ENCODE peak calls at places on chromosomes 3 and 15, in ten cellular contexts. One of them, this sample, is unnamed.

GRCh38 chr15:44796508-44796907 is 60.2 kb downstream of the TRIM69 start:
- DNase-seq in endothelial cell of umbilical vein: no peak
- DNase-seq in heart left ventricle: no peak
- DNase-seq in A549: no peak
- DNase-seq in testis: no peak
- DNase-seq in CD8-positive, alpha-beta memory T cell: no peak
- DNase-seq in CD4-positive, CD25-positive, alpha-beta regulatory T cell: no peak
- DNase-seq in cardiac muscle cell: no peak
- DNase-seq in gastrocnemius medialis: no peak
- DNase-seq in adrenal gland: no peak
- DNase-seq in this sample: no peak

GRCh38 chr3:112327371-112327951 is 5.5 kb upstream of the CD200 start:
- DNase-seq in adrenal gland: no peak
- DNase-seq in CD4-positive, CD25-positive, alpha-beta regulatory T cell: no peak
- DNase-seq in heart left ventricle: no peak
- DNase-seq in endothelial cell of umbilical vein: peak; percentile 79
- DNase-seq in CD8-positive, alpha-beta memory T cell: peak; percentile 53
- DNase-seq in testis: no peak
- DNase-seq in A549: peak; percentile 56
- DNase-seq in cardiac muscle cell: peak; percentile 87
- DNase-seq in gastrocnemius medialis: no peak
- DNase-seq in this sample: no peak

GRCh38 chr3:54424283-54424682 is 301.9 kb downstream of the CACNA2D3 start:
- DNase-seq in adrenal gland: no peak
- DNase-seq in endothelial cell of umbilical vein: no peak
- DNase-seq in heart left ventricle: no peak
- DNase-seq in cardiac muscle cell: no peak
- DNase-seq in testis: no peak
- DNase-seq in A549: no peak
- DNase-seq in gastrocnemius medialis: no peak
- DNase-seq in CD4-positive, CD25-positive, alpha-beta regulatory T cell: no peak
- DNase-seq in CD8-positive, alpha-beta memory T cell: no peak
- DNase-seq in this sample: no peak

GRCh38 chr3:142857056-142857455 is 31.8 kb downstream of the PCOLCE2 start:
- DNase-seq in CD4-positive, CD25-positive, alpha-beta regulatory T cell: no peak
- DNase-seq in cardiac muscle cell: no peak
- DNase-seq in CD8-positive, alpha-beta memory T cell: no peak
- DNase-seq in A549: peak; percentile 80
- DNase-seq in gastrocnemius medialis: peak; percentile 41
- DNase-seq in endothelial cell of umbilical vein: no peak
- DNase-seq in adrenal gland: peak; percentile 53
- DNase-seq in testis: peak; percentile 70
- DNase-seq in heart left ventricle: peak; percentile 83
- DNase-seq in this sample: no peak

GRCh38 chr3:105040026-105040622 is 326.6 kb upstream of the ALCAM start:
- DNase-seq in endothelial cell of umbilical vein: peak; percentile 81
- DNase-seq in CD4-positive, CD25-positive, alpha-beta regulatory T cell: no peak
- DNase-seq in adrenal gland: no peak
- DNase-seq in CD8-positive, alpha-beta memory T cell: no peak
- DNase-seq in gastrocnemius medialis: no peak
- DNase-seq in testis: no peak
- DNase-seq in A549: no peak
- DNase-seq in heart left ventricle: no peak
- DNase-seq in cardiac muscle cell: peak; percentile 38
- DNase-seq in this sample: no peak

GRCh38 chr3:196168808-196169391 is 42.3 kb downstream of the ZDHHC19 start:
- DNase-seq in endothelial cell of umbilical vein: no peak
- DNase-seq in testis: no peak
- DNase-seq in cardiac muscle cell: no peak
- DNase-seq in CD8-positive, alpha-beta memory T cell: no peak
- DNase-seq in heart left ventricle: peak; percentile 39
- DNase-seq in adrenal gland: peak; percentile 40
- DNase-seq in CD4-positive, CD25-positive, alpha-beta regulatory T cell: no peak
- DNase-seq in gastrocnemius medialis: no peak
- DNase-seq in A549: no peak
- DNase-seq in this sample: no peak

GRCh38 chr15:98690272-98690671 is 41.9 kb downstream of the IGF1R start:
- DNase-seq in cardiac muscle cell: no peak
- DNase-seq in A549: no peak
- DNase-seq in testis: no peak
- DNase-seq in gastrocnemius medialis: no peak
- DNase-seq in CD8-positive, alpha-beta memory T cell: no peak
- DNase-seq in heart left ventricle: no peak
- DNase-seq in endothelial cell of umbilical vein: no peak
- DNase-seq in CD4-positive, CD25-positive, alpha-beta regulatory T cell: no peak
- DNase-seq in adrenal gland: no peak
- DNase-seq in this sample: no peak

GRCh38 chr3:157888040-157888439 is 218.2 kb downstream of the SHOX2 start:
- DNase-seq in cardiac muscle cell: no peak
- DNase-seq in A549: no peak
- DNase-seq in CD4-positive, CD25-positive, alpha-beta regulatory T cell: no peak
- DNase-seq in gastrocnemius medialis: no peak
- DNase-seq in testis: no peak
- DNase-seq in CD8-positive, alpha-beta memory T cell: no peak
- DNase-seq in adrenal gland: no peak
- DNase-seq in endothelial cell of umbilical vein: no peak
- DNase-seq in heart left ventricle: no peak
- DNase-seq in this sample: no peak

GRCh38 chr3:152696962-152697361 is 138.0 kb upstream of the P2RY1 start:
- DNase-seq in adrenal gland: no peak
- DNase-seq in testis: no peak
- DNase-seq in heart left ventricle: no peak
- DNase-seq in gastrocnemius medialis: no peak
- DNase-seq in endothelial cell of umbilical vein: no peak
- DNase-seq in CD4-positive, CD25-positive, alpha-beta regulatory T cell: no peak
- DNase-seq in CD8-positive, alpha-beta memory T cell: no peak
- DNase-seq in cardiac muscle cell: no peak
- DNase-seq in A549: no peak
- DNase-seq in this sample: no peak

GRCh38 chr3:72082121-72082715 is 297.3 kb upstream of the PROK2 start:
- DNase-seq in CD8-positive, alpha-beta memory T cell: no peak
- DNase-seq in CD4-positive, CD25-positive, alpha-beta regulatory T cell: no peak
- DNase-seq in adrenal gland: peak; percentile 40
- DNase-seq in testis: no peak
- DNase-seq in heart left ventricle: no peak
- DNase-seq in endothelial cell of umbilical vein: peak; percentile 42
- DNase-seq in cardiac muscle cell: peak; percentile 55
- DNase-seq in A549: no peak
- DNase-seq in gastrocnemius medialis: no peak
- DNase-seq in this sample: peak; percentile 38

GRCh38 chr3:72597756-72598195 is 250.5 kb downstream of the SHQ1 start:
- DNase-seq in CD4-positive, CD25-positive, alpha-beta regulatory T cell: no peak
- DNase-seq in testis: peak; percentile 17
- DNase-seq in endothelial cell of umbilical vein: no peak
- DNase-seq in cardiac muscle cell: peak; percentile 14
- DNase-seq in A549: peak; percentile 14
- DNase-seq in adrenal gland: no peak
- DNase-seq in gastrocnemius medialis: no peak
- DNase-seq in heart left ventricle: no peak
- DNase-seq in CD8-positive, alpha-beta memory T cell: no peak
- DNase-seq in this sample: no peak

GRCh38 chr3:40523781-40524180 is 979 bp upstream of the ZNF621 start:
- DNase-seq in gastrocnemius medialis: no peak
- DNase-seq in cardiac muscle cell: no peak
- DNase-seq in A549: peak; percentile 6
- DNase-seq in testis: no peak
- DNase-seq in heart left ventricle: no peak
- DNase-seq in adrenal gland: no peak
- DNase-seq in CD8-positive, alpha-beta memory T cell: no peak
- DNase-seq in CD4-positive, CD25-positive, alpha-beta regulatory T cell: no peak
- DNase-seq in endothelial cell of umbilical vein: peak; percentile 5
- DNase-seq in this sample: no peak

GRCh38 chr3:29279276-29279675 is 1.6 kb upstream of the RBMS3 start:
- DNase-seq in heart left ventricle: no peak
- DNase-seq in gastrocnemius medialis: peak; percentile 10
- DNase-seq in CD4-positive, CD25-positive, alpha-beta regulatory T cell: no peak
- DNase-seq in CD8-positive, alpha-beta memory T cell: no peak
- DNase-seq in A549: no peak
- DNase-seq in cardiac muscle cell: no peak
- DNase-seq in testis: no peak
- DNase-seq in adrenal gland: no peak
- DNase-seq in endothelial cell of umbilical vein: no peak
- DNase-seq in this sample: no peak
- H3K27ac ChIP-seq in heart left ventricle: peak overlapping the region; percentile 92
- H3K27ac ChIP-seq in gastrocnemius medialis: peak overlapping the region; percentile 90
- H3K27ac ChIP-seq in CD4-positive, CD25-positive, alpha-beta regulatory T cell: no peak overlapping the region
- H3K27ac ChIP-seq in CD8-positive, alpha-beta memory T cell: no peak overlapping the region
- H3K27ac ChIP-seq in A549: peak overlapping the region; percentile 19
- H3K27ac ChIP-seq in cardiac muscle cell: no peak overlapping the region
- H3K27ac ChIP-seq in testis: no peak overlapping the region
- H3K27ac ChIP-seq in adrenal gland: no peak overlapping the region
- H3K27ac ChIP-seq in endothelial cell of umbilical vein: no peak overlapping the region
- H3K27ac ChIP-seq in this sample: no peak overlapping the region

GRCh38 chr3:44729384-44729910 is at the start of gene ZNF501:
- DNase-seq in cardiac muscle cell: peak; percentile 97
- DNase-seq in endothelial cell of umbilical vein: peak; percentile 83
- DNase-seq in testis: peak; percentile 98
- DNase-seq in adrenal gland: peak; percentile 87
- DNase-seq in CD4-positive, CD25-positive, alpha-beta regulatory T cell: peak; percentile 72
- DNase-seq in gastrocnemius medialis: peak; percentile 88
- DNase-seq in heart left ventricle: peak; percentile 96
- DNase-seq in CD8-positive, alpha-beta memory T cell: peak; percentile 74
- DNase-seq in A549: no peak
- DNase-seq in this sample: peak; percentile 97
- H3K9me3 ChIP-seq in cardiac muscle cell: no peaks in the 10 kb centered on the region
- H3K9me3 ChIP-seq in endothelial cell of umbilical vein: peaks cover 5% of the 10 kb centered on the region
- H3K9me3 ChIP-seq in testis: no peaks in the 10 kb centered on the region
- H3K9me3 ChIP-seq in adrenal gland: no peaks in the 10 kb centered on the region
- H3K9me3 ChIP-seq in CD4-positive, CD25-positive, alpha-beta regulatory T cell: peaks cover 67% of the 10 kb centered on the region
- H3K9me3 ChIP-seq in gastrocnemius medialis: peaks cover 8% of the 10 kb centered on the region
- H3K9me3 ChIP-seq in heart left ventricle: peaks cover 87% of the 10 kb centered on the region
- H3K9me3 ChIP-seq in CD8-positive, alpha-beta memory T cell: peaks cover 41% of the 10 kb centered on the region
- H3K9me3 ChIP-seq in A549: peaks cover 56% of the 10 kb centered on the region
- H3K9me3 ChIP-seq in this sample: peaks cover 60% of the 10 kb centered on the region

GRCh38 chr15:75158402-75158801 is 43.3 kb upstream of the C15orf39 start:
- DNase-seq in adrenal gland: no peak
- DNase-seq in endothelial cell of umbilical vein: no peak
- DNase-seq in CD8-positive, alpha-beta memory T cell: no peak
- DNase-seq in testis: no peak
- DNase-seq in gastrocnemius medialis: no peak
- DNase-seq in cardiac muscle cell: no peak
- DNase-seq in heart left ventricle: no peak
- DNase-seq in A549: no peak
- DNase-seq in CD4-positive, CD25-positive, alpha-beta regulatory T cell: no peak
- DNase-seq in this sample: no peak

GRCh38 chr15:75153565-75154248 is 48.0 kb upstream of the C15orf39 start:
- DNase-seq in cardiac muscle cell: no peak
- DNase-seq in CD8-positive, alpha-beta memory T cell: no peak
- DNase-seq in testis: no peak
- DNase-seq in heart left ventricle: no peak
- DNase-seq in adrenal gland: no peak
- DNase-seq in A549: no peak
- DNase-seq in endothelial cell of umbilical vein: no peak
- DNase-seq in gastrocnemius medialis: no peak
- DNase-seq in CD4-positive, CD25-positive, alpha-beta regulatory T cell: no peak
- DNase-seq in this sample: no peak

GRCh38 chr15:75159244-75159643 is 42.4 kb upstream of the C15orf39 start:
- DNase-seq in cardiac muscle cell: no peak
- DNase-seq in CD4-positive, CD25-positive, alpha-beta regulatory T cell: no peak
- DNase-seq in CD8-positive, alpha-beta memory T cell: no peak
- DNase-seq in adrenal gland: no peak
- DNase-seq in gastrocnemius medialis: no peak
- DNase-seq in A549: no peak
- DNase-seq in endothelial cell of umbilical vein: no peak
- DNase-seq in testis: no peak
- DNase-seq in heart left ventricle: no peak
- DNase-seq in this sample: no peak

GRCh38 chr15:75154461-75155062 is 47.1 kb upstream of the C15orf39 start:
- DNase-seq in cardiac muscle cell: no peak
- DNase-seq in CD8-positive, alpha-beta memory T cell: no peak
- DNase-seq in adrenal gland: no peak
- DNase-seq in heart left ventricle: no peak
- DNase-seq in A549: no peak
- DNase-seq in CD4-positive, CD25-positive, alpha-beta regulatory T cell: no peak
- DNase-seq in testis: no peak
- DNase-seq in endothelial cell of umbilical vein: no peak
- DNase-seq in gastrocnemius medialis: no peak
- DNase-seq in this sample: no peak

GRCh38 chr15:75156306-75157215 is 45.1 kb upstream of the C15orf39 start:
- DNase-seq in CD8-positive, alpha-beta memory T cell: no peak
- DNase-seq in endothelial cell of umbilical vein: no peak
- DNase-seq in testis: no peak
- DNase-seq in adrenal gland: no peak
- DNase-seq in cardiac muscle cell: no peak
- DNase-seq in heart left ventricle: no peak
- DNase-seq in gastrocnemius medialis: no peak
- DNase-seq in CD4-positive, CD25-positive, alpha-beta regulatory T cell: no peak
- DNase-seq in A549: peak; percentile 48
- DNase-seq in this sample: no peak
- H3K4me1 ChIP-seq in CD8-positive, alpha-beta memory T cell: no peaks in the 10 kb centered on the region
- H3K4me1 ChIP-seq in endothelial cell of umbilical vein: no peaks in the 10 kb centered on the region
- H3K4me1 ChIP-seq in testis: peaks cover 16% of the 10 kb centered on the region
- H3K4me1 ChIP-seq in adrenal gland: no peaks in the 10 kb centered on the region
- H3K4me1 ChIP-seq in cardiac muscle cell: peaks cover 9% of the 10 kb centered on the region
- H3K4me1 ChIP-seq in heart left ventricle: no peaks in the 10 kb centered on the region
- H3K4me1 ChIP-seq in gastrocnemius medialis: no peaks in the 10 kb centered on the region
- H3K4me1 ChIP-seq in CD4-positive, CD25-positive, alpha-beta regulatory T cell: no peaks in the 10 kb centered on the region
- H3K4me1 ChIP-seq in A549: peaks cover 13% of the 10 kb centered on the region
- H3K4me1 ChIP-seq in this sample: no peaks in the 10 kb centered on the region

GRCh38 chr15:63417721-63418120 is 36.1 kb upstream of the CA12 start:
- DNase-seq in adrenal gland: no peak
- DNase-seq in endothelial cell of umbilical vein: no peak
- DNase-seq in gastrocnemius medialis: no peak
- DNase-seq in CD8-positive, alpha-beta memory T cell: no peak
- DNase-seq in cardiac muscle cell: no peak
- DNase-seq in A549: no peak
- DNase-seq in heart left ventricle: no peak
- DNase-seq in CD4-positive, CD25-positive, alpha-beta regulatory T cell: no peak
- DNase-seq in testis: no peak
- DNase-seq in this sample: no peak

GRCh38 chr15:63422891-63423290 is 41.2 kb upstream of the CA12 start:
- DNase-seq in CD4-positive, CD25-positive, alpha-beta regulatory T cell: no peak
- DNase-seq in CD8-positive, alpha-beta memory T cell: no peak
- DNase-seq in testis: no peak
- DNase-seq in gastrocnemius medialis: no peak
- DNase-seq in heart left ventricle: no peak
- DNase-seq in endothelial cell of umbilical vein: no peak
- DNase-seq in adrenal gland: no peak
- DNase-seq in A549: no peak
- DNase-seq in cardiac muscle cell: no peak
- DNase-seq in this sample: no peak

GRCh38 chr15:63420333-63420741 is 38.7 kb upstream of the CA12 start:
- DNase-seq in A549: peak; percentile 45
- DNase-seq in cardiac muscle cell: peak; percentile 30
- DNase-seq in testis: no peak
- DNase-seq in CD8-positive, alpha-beta memory T cell: no peak
- DNase-seq in CD4-positive, CD25-positive, alpha-beta regulatory T cell: no peak
- DNase-seq in adrenal gland: no peak
- DNase-seq in endothelial cell of umbilical vein: peak; percentile 57
- DNase-seq in heart left ventricle: no peak
- DNase-seq in gastrocnemius medialis: no peak
- DNase-seq in this sample: peak; percentile 56

GRCh38 chr15:63425426-63425825 is 43.8 kb upstream of the CA12 start:
- DNase-seq in gastrocnemius medialis: no peak
- DNase-seq in endothelial cell of umbilical vein: no peak
- DNase-seq in cardiac muscle cell: no peak
- DNase-seq in testis: no peak
- DNase-seq in heart left ventricle: no peak
- DNase-seq in adrenal gland: no peak
- DNase-seq in A549: no peak
- DNase-seq in CD4-positive, CD25-positive, alpha-beta regulatory T cell: no peak
- DNase-seq in CD8-positive, alpha-beta memory T cell: no peak
- DNase-seq in this sample: no peak

GRCh38 chr15:63421433-63421832 is 39.8 kb upstream of the CA12 start:
- DNase-seq in heart left ventricle: no peak
- DNase-seq in gastrocnemius medialis: no peak
- DNase-seq in cardiac muscle cell: no peak
- DNase-seq in adrenal gland: no peak
- DNase-seq in CD4-positive, CD25-positive, alpha-beta regulatory T cell: no peak
- DNase-seq in A549: no peak
- DNase-seq in testis: no peak
- DNase-seq in CD8-positive, alpha-beta memory T cell: no peak
- DNase-seq in endothelial cell of umbilical vein: no peak
- DNase-seq in this sample: no peak
- H3K27ac ChIP-seq in heart left ventricle: no peak overlapping the region
- H3K27ac ChIP-seq in gastrocnemius medialis: no peak overlapping the region
- H3K27ac ChIP-seq in cardiac muscle cell: no peak overlapping the region
- H3K27ac ChIP-seq in adrenal gland: no peak overlapping the region
- H3K27ac ChIP-seq in CD4-positive, CD25-positive, alpha-beta regulatory T cell: no peak overlapping the region
- H3K27ac ChIP-seq in A549: peak overlapping the region; percentile 78
- H3K27ac ChIP-seq in testis: no peak overlapping the region
- H3K27ac ChIP-seq in CD8-positive, alpha-beta memory T cell: no peak overlapping the region
- H3K27ac ChIP-seq in endothelial cell of umbilical vein: no peak overlapping the region
- H3K27ac ChIP-seq in this sample: no peak overlapping the region